ENCODE peak calls at places on chromosomes 7 and 10, in nine cellular contexts. E, F, W, I, R, B, A, Y and M are unnamed samples.

GRCh38 chr10:17200885-17201164 is 647 bp downstream of the TRDMT1 start:
- DNase-seq in R (peak), E (no peak), I (peak), F (no peak), W (no peak), B (peak), A (no peak), Y (peak), M (no peak)

GRCh38 chr10:112832361-112832878 is 117.6 kb upstream of the TCF7L2 start:
- DNase-seq in W (no peak), I (peak), B (no peak), A (no peak), Y (peak), R (no peak), F (no peak), E (peak), M (no peak)

GRCh38 chr7:155669717-155670505 is 25.4 kb downstream of the RBM33 start:
- DNase-seq in W (no peak), E (peak), R (no peak), F (no peak), A (no peak), B (no peak), I (no peak), Y (peak), M (no peak)

GRCh38 chr7:41472427-41473125 is 230.3 kb downstream of the INHBA start:
- DNase-seq in E (no peak), W (no peak), Y (peak), I (peak), F (no peak), A (no peak), B (no peak), R (no peak), M (no peak)

GRCh38 chr10:113558336-113558735 is 5.5 kb downstream of the HABP2 start:
- DNase-seq in E (peak), B (no peak), I (peak), F (no peak), Y (no peak), R (no peak), W (no peak), A (no peak), M (no peak)

GRCh38 chr10:33335800-33336605 is 1.5 kb upstream of the NRP1 start:
- DNase-seq in Y (peak), B (peak), A (no peak), E (peak), W (no peak), I (peak), R (peak), F (no peak), M (no peak)

GRCh38 chr7:132465516-132465915 is 110.8 kb downstream of the PLXNA4 start:
- DNase-seq in W (no peak), E (no peak), F (no peak), R (no peak), B (no peak), I (no peak), Y (no peak), A (no peak), M (no peak)

GRCh38 chr10:76675951-76676587 is 961.5 kb downstream of the KCNMA1 start:
- DNase-seq in E (no peak), A (no peak), F (no peak), B (peak), W (no peak), I (no peak), R (no peak), Y (peak), M (no peak)

GRCh38 chr10:1377756-1378397 is 321.7 kb downstream of the WDR37 start:
- DNase-seq in I (no peak), R (no peak), W (no peak), A (no peak), E (peak), B (peak), Y (no peak), F (no peak), M (no peak)

GRCh38 chr10:29189272-29189671 is 99.6 kb upstream of the LYZL1 start:
- DNase-seq in E (no peak), A (no peak), R (no peak), F (no peak), B (no peak), W (no peak), Y (no peak), I (no peak), M (no peak)

GRCh38 chr10:124504711-124505110 is 43.1 kb downstream of the LHPP start:
- DNase-seq in B (no peak), A (no peak), E (no peak), I (no peak), R (no peak), Y (no peak), W (no peak), F (no peak), M (no peak)

GRCh38 chr7:12722720-12723241 is 35.3 kb downstream of the ARL4A start:
- DNase-seq in R (no peak), F (no peak), E (no peak), I (no peak), A (no peak), W (no peak), Y (no peak), B (no peak), M (no peak)

GRCh38 chr10:76303682-76304316 is 872.4 kb downstream of the LRMDA start:
- DNase-seq in F (no peak), W (peak), R (peak), E (peak), I (peak), B (peak), Y (peak), A (peak), M (no peak)

GRCh38 chr7:68041559-68041958 is 1044.9 kb downstream of the TYW1 start:
- DNase-seq in R (no peak), W (no peak), E (no peak), B (no peak), Y (no peak), F (no peak), A (no peak), I (no peak), M (no peak)

GRCh38 chr7:48084727-48085432 is 4.2 kb upstream of the UPP1 start:
- DNase-seq in A (peak), Y (peak), R (no peak), F (no peak), I (peak), B (peak), W (peak), E (no peak), M (peak)

GRCh38 chr7:47979832-47980181 is 392 bp upstream of the HUS1 start:
- DNase-seq in Y (no peak), R (no peak), F (no peak), W (no peak), B (no peak), I (no peak), E (no peak), A (no peak), M (no peak)

GRCh38 chr10:73262105-73262730 is 9.8 kb upstream of the MRPS16 start:
- DNase-seq in F (no peak), Y (peak), I (peak), R (no peak), W (peak), A (no peak), B (no peak), E (no peak), M (no peak)

GRCh38 chr7:102829075-102829474 is 80.3 kb downstream of the FAM185A start:
- DNase-seq in I (no peak), F (no peak), Y (no peak), B (no peak), W (no peak), E (no peak), R (no peak), A (no peak), M (no peak)

GRCh38 chr10:80323298-80323697 is 33.3 kb downstream of the DYDC1 start:
- DNase-seq in R (no peak), Y (no peak), B (no peak), E (peak), W (no peak), I (no peak), F (no peak), A (no peak), M (no peak)